ENCODE peak calls at places on chromosome 14, in eight cellular contexts. L, Q, J, R, X, H, B and M are unnamed samples.

GRCh38 chr14:34075826-34076225 is 125.0 kb upstream of the EGLN3 start:
- DNase-seq in J (no peak), Q (no peak), X (no peak), B (no peak), L (no peak), H (no peak), R (no peak), M (no peak)

GRCh38 chr14:105881021-105881930 is 354.9 kb downstream of the TMEM121 start:
- DNase-seq in R (no peak), Q (no peak), J (no peak), L (peak), X (no peak), B (peak), H (no peak), M (no peak)

GRCh38 chr14:71666579-71667145 is 265.6 kb upstream of the RGS6 start:
- DNase-seq in B (no peak), X (no peak), R (no peak), Q (no peak), H (no peak), J (no peak), L (no peak), M (no peak)

GRCh38 chr14:76729953-76730505 is 31.2 kb upstream of the VASH1 start:
- DNase-seq in Q (no peak), R (no peak), H (no peak), B (no peak), J (no peak), X (no peak), L (no peak), M (no peak)

GRCh38 chr14:94037954-94038353 is 11.8 kb downstream of the OTUB2 start:
- DNase-seq in R (no peak), Q (no peak), B (no peak), J (no peak), L (no peak), H (no peak), X (no peak), M (no peak)

GRCh38 chr14:75334191-75335051 is 55.8 kb downstream of the FOS start:
- DNase-seq in B (peak), H (no peak), R (no peak), X (no peak), L (peak), J (no peak), Q (peak), M (no peak)

GRCh38 chr14:54226103-54226502 is 170.7 kb upstream of the CDKN3 start:
- DNase-seq in X (no peak), R (no peak), J (no peak), H (no peak), B (no peak), Q (peak), L (no peak), M (no peak)

GRCh38 chr14:22190411-22191191 is 398.4 kb downstream of the DAD1 start:
- DNase-seq in X (no peak), H (peak), J (no peak), Q (no peak), B (no peak), L (no peak), R (no peak), M (no peak)

GRCh38 chr14:67464377-67464776 is 24.1 kb downstream of the TMEM229B start:
- DNase-seq in L (no peak), J (no peak), B (peak), X (no peak), Q (no peak), H (no peak), R (no peak), M (no peak)

GRCh38 chr14:32426596-32427408 is 97.7 kb downstream of the AKAP6 start:
- DNase-seq in J (no peak), H (no peak), R (no peak), X (no peak), Q (no peak), B (no peak), L (no peak), M (no peak)

GRCh38 chr14:20031058-20031457 is 4.8 kb downstream of the OR4K13 start:
- DNase-seq in B (no peak), L (no peak), J (no peak), Q (no peak), H (no peak), R (no peak), X (no peak), M (no peak)

GRCh38 chr14:69693823-69694729 is 72.9 kb upstream of the SRSF5 start:
- DNase-seq in Q (no peak), X (no peak), R (no peak), L (no peak), J (no peak), B (no peak), H (no peak), M (no peak)

GRCh38 chr14:104926619-104927431 is 2.1 kb downstream of the PLD4 start:
- DNase-seq in B (no peak), Q (no peak), L (no peak), X (no peak), R (no peak), J (no peak), H (no peak), M (no peak)

GRCh38 chr14:68966872-68967301 is 12.2 kb downstream of the ACTN1 start:
- DNase-seq in B (no peak), L (no peak), H (peak), J (no peak), R (no peak), X (no peak), Q (no peak), M (no peak)

GRCh38 chr14:90512332-90512951 is 115.6 kb downstream of the CALM1 start:
- DNase-seq in R (no peak), B (no peak), J (no peak), H (no peak), Q (no peak), X (no peak), L (peak), M (no peak)

GRCh38 chr14:91392623-91393303 is 24.9 kb downstream of the CCDC88C start:
- DNase-seq in Q (no peak), X (no peak), H (no peak), R (no peak), J (no peak), B (no peak), L (no peak), M (no peak)

GRCh38 chr14:38824691-38825090 is 278.3 kb downstream of the SEC23A start:
- DNase-seq in Q (no peak), J (no peak), X (peak), H (no peak), B (no peak), R (no peak), L (no peak), M (no peak)

GRCh38 chr14:97301931-97302559 is 504.9 kb downstream of the VRK1 start:
- DNase-seq in L (no peak), X (no peak), H (no peak), Q (no peak), R (no peak), J (no peak), B (no peak), M (no peak)

GRCh38 chr14:64038857-64039542 is 186.2 kb downstream of the SYNE2 start:
- DNase-seq in L (no peak), H (no peak), J (no peak), Q (peak), R (no peak), B (no peak), X (no peak), M (no peak)

GRCh38 chr14:96776791-96777190 is 20.4 kb upstream of the VRK1 start:
- DNase-seq in J (no peak), H (no peak), R (no peak), L (no peak), Q (no peak), B (no peak), X (no peak), M (no peak)

GRCh38 chr14:89866458-89866857 is 88.1 kb downstream of the EFCAB11 start:
- DNase-seq in X (no peak), L (no peak), R (no peak), Q (no peak), B (no peak), J (no peak), H (no peak), M (no peak)

GRCh38 chr14:34301107-34301734 is 160.8 kb downstream of the SPTSSA start:
- DNase-seq in H (peak), R (peak), X (peak), Q (peak), L (no peak), J (no peak), B (no peak), M (peak)

GRCh38 chr14:96055753-96056508 is 16.8 kb downstream of the C14orf132 start:
- DNase-seq in R (no peak), H (no peak), L (no peak), Q (no peak), B (no peak), X (no peak), J (peak), M (no peak)

GRCh38 chr14:34063470-34064164 is 112.7 kb upstream of the EGLN3 start:
- DNase-seq in R (no peak), Q (no peak), L (no peak), J (no peak), H (no peak), X (no peak), B (no peak), M (no peak)

GRCh38 chr14:102840801-102841528 is 63.7 kb downstream of the TRAF3 start:
- DNase-seq in B (no peak), X (no peak), H (no peak), Q (no peak), J (no peak), L (no peak), R (no peak), M (no peak)

GRCh38 chr14:25406818-25407217 is 356.9 kb upstream of the STXBP6 start:
- DNase-seq in R (no peak), Q (peak), H (no peak), J (no peak), X (no peak), L (no peak), B (no peak), M (peak)

GRCh38 chr14:99730876-99731351 is 46.8 kb downstream of the CYP46A1 start:
- DNase-seq in B (no peak), J (no peak), X (no peak), H (no peak), Q (no peak), L (peak), R (no peak), M (no peak)

GRCh38 chr14:82009076-82009475 is 475.4 kb upstream of the SEL1L start:
- DNase-seq in H (no peak), B (no peak), L (no peak), Q (no peak), J (no peak), X (no peak), R (no peak), M (no peak)

GRCh38 chr14:69985456-69985855 is 106.2 kb downstream of the SMOC1 start:
- DNase-seq in L (no peak), R (no peak), B (no peak), X (no peak), J (no peak), H (no peak), Q (peak), M (no peak)

GRCh38 chr14:37598085-37598972 is 2.9 kb downstream of the TTC6 start:
- DNase-seq in B (no peak), X (no peak), L (peak), J (no peak), Q (no peak), R (no peak), H (no peak), M (no peak)

GRCh38 chr14:79809849-79810612 is 401.3 kb downstream of the DIO2 start:
- DNase-seq in B (no peak), Q (peak), R (no peak), H (no peak), L (no peak), X (no peak), J (no peak), M (no peak)

GRCh38 chr14:58733451-58734208 is 95.9 kb downstream of the DACT1 start:
- DNase-seq in X (no peak), B (no peak), R (no peak), H (no peak), Q (no peak), L (no peak), J (no peak), M (no peak)

GRCh38 chr14:91708795-91709194 is 23.1 kb downstream of the CATSPERB start:
- DNase-seq in R (no peak), L (no peak), B (no peak), J (no peak), X (no peak), Q (no peak), H (no peak), M (no peak)

GRCh38 chr14:55582741-55583140 is 2.7 kb downstream of the KTN1 start:
- DNase-seq in H (no peak), R (no peak), L (no peak), B (no peak), Q (no peak), J (no peak), X (no peak), M (no peak)

GRCh38 chr14:55578511-55578910 is 1.5 kb upstream of the KTN1 start:
- DNase-seq in Q (no peak), B (no peak), X (no peak), L (no peak), J (no peak), R (no peak), H (no peak), M (no peak)

GRCh38 chr14:55581011-55581806 is 1.2 kb downstream of the KTN1 start:
- DNase-seq in H (peak), B (peak), X (no peak), J (peak), Q (peak), R (no peak), L (peak), M (peak)

GRCh38 chr14:55579724-55580400 is at the start of gene KTN1:
- DNase-seq in H (peak), L (peak), X (no peak), J (peak), B (peak), R (peak), Q (peak), M (peak)

DNA sequence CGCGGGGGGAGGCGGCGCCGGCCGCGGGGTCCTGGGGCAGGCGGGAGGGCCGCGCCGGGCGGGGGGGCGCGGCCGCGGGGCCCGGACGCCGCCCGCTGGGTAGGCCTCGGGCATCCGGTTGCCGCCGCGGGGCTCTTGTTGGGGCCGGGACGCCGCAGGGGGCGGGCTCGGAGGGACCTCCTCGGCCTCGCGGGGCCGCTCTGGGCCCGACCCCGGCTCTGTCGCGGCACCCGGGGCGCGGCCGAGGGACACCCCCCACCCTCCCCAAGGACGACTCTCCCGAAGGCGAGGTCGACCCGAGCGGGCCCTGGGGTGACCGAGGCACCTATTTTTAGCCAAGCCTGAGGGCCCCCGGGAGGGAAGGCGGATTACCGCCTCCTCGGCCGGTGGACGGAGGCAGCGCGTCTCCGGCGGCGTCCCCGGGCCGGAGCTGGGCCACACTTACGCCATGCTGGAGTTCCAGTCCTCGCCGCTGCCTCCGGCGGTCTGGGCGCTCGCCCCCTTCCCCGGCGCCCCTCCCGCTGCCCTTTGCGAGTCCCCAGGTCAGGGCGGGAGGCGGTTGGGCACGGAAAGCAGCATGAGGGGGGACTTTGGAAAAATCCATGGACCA is 499 bp downstream of the KTN1 start:
- DNase-seq in H (no peak), B (peak), L (peak), R (no peak), Q (peak), J (no peak), X (no peak), M (peak)
- TF ChIP-seq CTCF in H (no peak), B (no peak), L (no peak), R (no peak), Q (no peak), J (no peak), X (no peak), M (no peak)

DNA sequence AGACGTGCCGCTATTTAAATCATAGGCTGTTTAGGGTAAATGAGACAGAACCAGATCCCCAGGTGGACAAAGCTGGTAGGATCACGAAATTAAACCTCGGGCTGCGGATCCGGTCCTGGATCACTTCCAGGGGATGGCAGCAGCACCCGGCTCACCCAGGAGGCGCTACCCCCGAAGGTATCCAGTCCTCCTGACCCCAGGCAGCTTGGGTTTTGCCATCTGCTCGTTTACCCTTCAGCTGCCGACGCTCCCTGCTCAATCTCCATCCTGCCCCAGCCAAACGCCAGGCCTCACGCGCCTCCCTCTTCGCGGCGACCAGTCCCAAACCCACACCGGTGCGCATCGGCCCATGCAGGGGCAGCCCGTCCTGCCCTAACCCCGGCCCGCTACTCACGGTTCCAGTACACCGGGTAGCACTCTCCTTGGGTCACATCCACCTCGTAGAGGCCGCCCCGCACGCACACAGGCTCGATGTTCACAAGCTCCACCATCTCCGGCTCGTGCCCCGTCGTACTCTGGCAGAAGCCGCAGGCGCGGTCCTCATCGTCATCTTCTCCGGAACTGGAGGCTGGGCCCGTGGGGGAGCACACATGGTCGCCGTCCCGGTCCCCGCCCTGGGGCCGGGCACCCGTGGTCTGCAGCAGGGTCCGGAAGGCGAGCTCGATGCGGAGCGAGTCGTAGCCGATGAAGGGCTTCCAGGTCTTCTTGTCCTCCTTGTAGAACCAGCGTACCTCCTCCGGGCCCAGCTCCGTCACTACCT is 1.1 kb downstream of the DDHD1 start:
- DNase-seq in Q (peak), H (peak), L (peak), R (peak), X (no peak), J (peak), B (peak), M (peak)
- TF ChIP-seq CTCF in Q (peak), H (no peak), L (no peak), R (peak), X (peak), J (no peak), B (peak), M (no peak)

GRCh38 chr14:101083564-101084435 is 180.3 kb upstream of the RTL1 start:
- DNase-seq in B (no peak), J (peak), L (peak), H (no peak), R (peak), Q (no peak), X (no peak), M (no peak)
- TF ChIP-seq CTCF in B (no peak), J (no peak), L (no peak), H (peak), R (peak), Q (peak), X (no peak), M (no peak)

DNA sequence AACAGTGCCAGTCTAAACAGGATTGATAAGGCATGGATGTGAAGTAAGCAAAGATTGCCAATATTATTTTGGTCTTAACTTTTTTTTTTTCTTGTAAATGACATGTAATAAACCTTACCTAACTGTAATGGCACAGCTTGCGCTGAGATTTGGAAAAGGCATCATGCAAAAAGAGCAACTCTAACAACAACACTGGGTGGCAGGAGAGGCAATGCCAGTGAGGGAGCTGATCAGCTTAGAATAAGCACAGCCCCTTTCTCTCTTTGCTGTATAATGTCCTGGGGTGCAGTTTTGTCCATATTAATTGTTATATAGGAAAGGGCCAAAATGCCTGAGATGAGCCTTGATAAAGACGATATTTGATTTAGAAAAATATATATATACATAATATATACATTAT is 1589.7 kb upstream of the FLRT2 start:
- DNase-seq in H (no peak), L (no peak), J (no peak), B (no peak), Q (peak), R (no peak), X (no peak), M (no peak)
- TF ChIP-seq CTCF in H (no peak), L (peak), J (no peak), B (no peak), Q (peak), R (no peak), X (no peak), M (no peak)